ENCODE peak calls at places on chromosomes 11 and 22, in six cellular contexts. T, U, A, B, K and V are unnamed samples.

GRCh38 chr11:831132-831864 is 1.5 kb upstream of the CD151 start:
- DNase-seq in K (no peak), B (peak; percentile 46), U (no peak), A (no peak), T (no peak), V (no peak)

GRCh38 chr11:85595285-85595884 is 31.8 kb downstream of the DLG2 start:
- DNase-seq in B (no peak), U (peak; percentile 39), T (no peak), K (peak; percentile 15), A (no peak), V (peak; percentile 35)

GRCh38 chr11:76510060-76511047 is 65.5 kb downstream of the EMSY start:
- DNase-seq in K (no peak), B (no peak), U (no peak), T (no peak), A (no peak), V (no peak)

GRCh38 chr11:70942593-70942992 is 309.8 kb downstream of the SHANK2 start:
- DNase-seq in T (no peak), A (peak; percentile 14), U (no peak), K (no peak), B (no peak), V (no peak)

GRCh38 chr22:22397292-22397870 is 111.2 kb downstream of the ZNF280B start:
- DNase-seq in B (no peak), A (peak; percentile 46), U (no peak), K (no peak), T (no peak), V (peak; percentile 3)

GRCh38 chr11:62954478-62954877 is 30.3 kb downstream of the SLC22A6 start:
- DNase-seq in B (no peak), A (no peak), T (no peak), U (no peak), K (no peak), V (no peak)

GRCh38 chr22:32204856-32205722 is at the start of gene RFPL2:
- DNase-seq in K (no peak), B (peak; percentile 78), U (no peak), T (no peak), A (peak; percentile 57), V (peak; percentile 47)

GRCh38 chr11:64743591-64744543 is at the start of gene RASGRP2:
- DNase-seq in K (no peak), A (peak; percentile 54), B (no peak), U (peak; percentile 87), T (peak; percentile 99), V (peak; percentile 76)

GRCh38 chr11:125167292-125167953 is 2.9 kb downstream of the PKNOX2 start:
- DNase-seq in B (no peak), K (no peak), U (no peak), A (peak; percentile 74), T (peak; percentile 72), V (no peak)

GRCh38 chr22:46001426-46002106 is 24.6 kb upstream of the WNT7B start:
- DNase-seq in B (peak; percentile 45), K (no peak), A (no peak), U (no peak), T (peak; percentile 73), V (no peak)

GRCh38 chr11:128172046-128172878 is 415.1 kb downstream of the ETS1 start:
- DNase-seq in K (peak; percentile 66), A (peak; percentile 91), T (peak; percentile 89), B (peak; percentile 77), U (peak; percentile 63), V (peak; percentile 78)

GRCh38 chr22:19235874-19236273 is 55.6 kb downstream of the CLTCL1 start:
- DNase-seq in U (no peak), T (no peak), B (no peak), A (no peak), K (no peak), V (no peak)

GRCh38 chr11:17898782-17899181 is 114.1 kb downstream of the SERGEF start:
- DNase-seq in B (no peak), A (no peak), U (no peak), K (no peak), T (no peak), V (no peak)

GRCh38 chr22:36329217-36330078 is 58.3 kb downstream of the MYH9 start:
- DNase-seq in B (peak; percentile 52), T (peak; percentile 78), U (no peak), A (no peak), K (peak; percentile 79), V (no peak)

GRCh38 chr11:75706260-75706729 is 11.3 kb upstream of the MOGAT2 start:
- DNase-seq in K (peak; percentile 31), B (peak; percentile 78), U (peak; percentile 78), A (peak; percentile 74), T (peak; percentile 91), V (peak; percentile 85)

GRCh38 chr22:41966607-41967240 is 2.5 kb upstream of the SEPTIN3 start:
- DNase-seq in U (peak; percentile 71), A (no peak), K (peak; percentile 78), B (peak; percentile 70), T (no peak), V (peak; percentile 63)

GRCh38 chr11:113178671-113179070 is 135.7 kb upstream of the TTC12 start:
- DNase-seq in B (no peak), T (no peak), K (no peak), U (no peak), A (no peak), V (no peak)

DNA sequence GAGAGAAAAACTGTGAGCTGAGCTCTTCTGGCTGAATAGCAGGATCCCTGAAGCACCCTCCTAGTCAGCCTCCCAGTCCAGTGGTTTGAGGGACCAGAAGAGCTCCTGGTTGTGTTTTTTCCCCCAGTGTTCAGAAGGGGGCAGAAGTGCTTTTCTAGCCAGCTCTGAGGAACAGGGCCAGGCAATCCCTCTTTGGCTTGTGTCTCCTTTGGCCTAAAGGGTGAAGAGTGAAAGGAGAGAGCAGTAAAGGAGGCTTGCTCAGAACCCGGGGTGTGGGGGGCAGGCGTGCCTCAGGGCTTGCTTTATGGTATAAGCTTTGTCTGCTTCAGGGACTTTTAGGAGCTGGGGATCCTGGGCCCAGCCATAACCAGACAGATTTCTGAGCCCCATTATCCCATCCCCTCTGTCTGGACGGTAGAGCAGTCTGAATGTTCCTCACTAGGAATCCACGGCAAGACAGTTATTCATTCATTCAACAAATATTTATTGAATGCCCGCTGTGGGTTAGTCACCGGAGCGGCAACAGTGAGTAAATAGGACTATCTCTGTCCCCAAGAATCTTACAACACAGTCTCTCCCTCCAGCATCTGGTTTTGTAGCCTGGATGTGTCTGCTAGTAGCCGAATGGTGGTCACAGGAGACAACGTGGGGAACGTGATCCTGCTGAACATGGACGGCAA is 14.5 kb downstream of the ACP2 start:
- DNase-seq in A (no peak), T (no peak), U (no peak), B (peak; percentile 29), K (no peak), V (no peak)
- TF ChIP-seq CTCF in A (no peak), T (no peak), U (no peak), B (peak; percentile 41), K (peak; percentile 46), V (no peak)

DNA sequence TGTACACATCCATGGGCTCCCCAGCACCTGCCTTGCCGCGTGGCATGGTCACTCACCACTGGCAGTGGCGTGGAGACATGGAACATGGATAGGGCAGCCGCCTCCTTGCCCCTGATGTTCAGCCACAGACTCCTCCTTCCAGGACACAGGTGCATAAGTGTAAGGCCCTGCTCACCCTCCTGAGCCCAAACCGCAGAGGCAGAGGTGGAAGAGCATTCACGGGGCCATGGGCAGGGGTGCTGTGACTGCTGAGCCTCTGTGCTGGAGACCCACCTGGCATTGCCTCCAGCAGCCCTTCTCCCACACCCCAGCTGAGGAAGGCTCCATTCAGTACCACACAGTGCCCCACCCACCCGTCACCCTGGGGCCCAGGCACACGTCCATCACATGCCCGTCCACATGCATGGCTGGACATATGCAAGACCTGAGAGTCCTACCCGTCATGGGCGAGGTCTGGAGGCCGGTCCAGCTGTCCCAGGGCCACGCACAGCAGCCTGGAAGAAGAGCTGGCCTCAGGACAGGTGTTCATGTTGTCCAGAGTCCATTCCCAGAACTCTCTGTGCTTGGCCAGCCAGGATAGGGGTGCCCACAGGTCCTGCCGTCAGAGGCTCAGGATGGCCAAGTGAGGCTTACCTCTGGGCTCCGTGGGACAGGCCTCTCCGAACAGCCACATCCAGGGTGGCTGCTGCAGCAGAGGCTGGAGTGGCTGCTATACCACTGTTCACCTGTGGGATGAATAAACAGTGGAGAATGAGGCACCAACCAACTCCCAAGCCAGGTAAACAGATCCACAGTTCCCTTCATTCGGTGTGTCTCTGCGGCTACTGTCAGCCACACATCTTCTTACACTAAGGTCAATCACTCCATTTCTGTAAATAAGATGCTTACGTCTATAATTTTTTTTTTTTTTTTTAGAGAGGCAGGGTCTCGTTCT is 1.7 kb upstream of the TUBGCP6 start:
- DNase-seq in T (no peak), B (no peak), A (no peak), K (no peak), U (no peak), V (no peak)
- TF ChIP-seq CTCF in T (no peak), B (no peak), A (peak; percentile 40), K (no peak), U (no peak), V (no peak)

GRCh38 chr11:43359432-43359818 is 705 bp downstream of the TTC17 start:
- DNase-seq in U (peak; percentile 39), T (no peak), A (no peak), K (no peak), B (peak; percentile 15), V (peak; percentile 31)
- TF ChIP-seq CTCF in U (no peak), T (no peak), A (no peak), K (no peak), B (no peak), V (no peak)

GRCh38 chr11:28009383-28009782 is 98.6 kb downstream of the KIF18A start:
- DNase-seq in T (no peak), A (no peak), U (no peak), B (no peak), K (peak; percentile 22), V (no peak)
- TF ChIP-seq CTCF in T (no peak), A (no peak), U (no peak), B (no peak), K (no peak), V (no peak)

GRCh38 chr11:19800714-19801519 is 88.3 kb downstream of the NAV2 start:
- DNase-seq in T (no peak), K (no peak), U (no peak), B (no peak), A (no peak), V (no peak)
- TF ChIP-seq CTCF in T (no peak), K (peak; percentile 6), U (no peak), B (no peak), A (peak; percentile 39), V (no peak)

GRCh38 chr11:24356501-24356900 is 140.4 kb upstream of the LUZP2 start:
- DNase-seq in A (no peak), K (no peak), T (no peak), B (no peak), U (no peak), V (no peak)

DNA sequence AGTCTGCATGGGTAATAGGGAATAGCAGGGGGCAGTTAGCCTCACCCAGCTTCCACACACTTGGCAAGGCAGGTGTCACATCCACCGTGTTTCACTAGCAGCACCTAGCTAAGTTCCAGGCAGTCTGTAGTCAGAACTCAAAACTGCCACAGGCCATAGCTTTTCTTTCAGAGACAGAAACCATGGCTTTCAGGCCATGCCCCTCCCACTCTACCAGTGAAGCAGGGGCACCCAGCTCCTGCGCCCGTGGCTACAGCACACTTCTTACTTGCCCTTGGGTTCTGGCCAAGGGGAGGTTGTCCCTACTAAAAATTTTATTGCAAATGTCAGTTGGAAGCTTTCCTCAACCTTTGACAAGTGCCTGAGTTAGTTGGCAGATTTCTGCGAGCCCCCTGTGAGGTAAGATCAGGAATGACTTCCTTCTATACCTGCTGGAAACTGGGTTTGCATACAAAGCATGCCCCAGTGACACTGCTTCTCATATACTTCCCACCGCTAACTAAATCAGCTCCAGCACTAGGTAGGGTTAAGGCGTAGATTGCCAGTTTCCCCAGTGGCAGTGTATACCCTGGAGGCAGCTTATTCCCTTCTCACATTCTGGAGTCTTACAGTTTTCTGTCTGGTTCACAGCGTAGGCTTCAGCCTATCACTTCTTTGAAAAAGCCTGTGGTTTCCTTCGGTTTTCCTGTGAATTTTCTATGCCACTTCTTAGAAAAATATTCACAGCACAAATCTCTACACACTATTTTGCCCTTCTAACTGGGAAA is 139.1 kb upstream of the LUZP2 start:
- DNase-seq in A (no peak), U (no peak), K (no peak), B (no peak), T (no peak), V (no peak)
- TF ChIP-seq CTCF in A (no peak), U (no peak), K (no peak), B (no peak), T (no peak), V (no peak)